ENCODE peak calls at places on chromosomes 3 and 15, in nine cellular contexts. D is Calu3, K is tibial artery, S is cardiac muscle cell, G is endothelial cell, R is mesothelial cell of epicardium, P is OCI-LY7, Z is A549, H is Caco-2. C is an unnamed sample.

GRCh38 chr15:98560338-98560737 is 88.0 kb upstream of the IGF1R start:
- DNase-seq in G (no peak), P (no peak), S (no peak), D (no peak), K (no peak), Z (no peak), H (no peak), R (no peak), C (peak; percentile 32)

GRCh38 chr15:99909914-99910313 is 176.7 kb upstream of the LYSMD4 start:
- DNase-seq in D (no peak), H (peak; percentile 19), P (no peak), S (peak; percentile 75), K (no peak), R (no peak), Z (peak; percentile 52), G (no peak), C (no peak)

GRCh38 chr15:38145671-38146111 is 106.9 kb upstream of the SPRED1 start:
- DNase-seq in S (no peak), K (no peak), Z (no peak), D (no peak), H (no peak), P (no peak), G (no peak), R (no peak), C (no peak)

GRCh38 chr3:33668618-33669017 is 49.4 kb downstream of the CLASP2 start:
- DNase-seq in G (no peak), D (no peak), S (no peak), K (no peak), H (no peak), P (no peak), Z (no peak), R (no peak), C (no peak)

GRCh38 chr3:186985713-186986364 is 55.5 kb downstream of the ST6GAL1 start:
- DNase-seq in P (peak; percentile 75), Z (no peak), R (no peak), H (no peak), S (no peak), K (no peak), D (no peak), G (no peak), C (no peak)

GRCh38 chr3:151434151-151434890 is 26.5 kb downstream of the IGSF10 start:
- DNase-seq in H (no peak), K (no peak), Z (peak; percentile 77), R (no peak), P (no peak), D (peak; percentile 41), G (no peak), S (no peak), C (no peak)

GRCh38 chr15:60683156-60683555 is 204.2 kb upstream of the ICE2 start:
- DNase-seq in D (no peak), K (no peak), P (no peak), G (no peak), Z (no peak), S (no peak), R (no peak), H (no peak), C (no peak)

GRCh38 chr3:192915306-192915705 is 2.4 kb downstream of the MB21D2 start:
- DNase-seq in K (no peak), H (peak; percentile 54), R (no peak), D (peak; percentile 54), Z (peak; percentile 61), S (peak; percentile 41), P (peak; percentile 3), G (peak; percentile 10), C (no peak)

GRCh38 chr3:62186967-62187366 is 186.4 kb downstream of the FEZF2 start:
- DNase-seq in H (no peak), Z (no peak), G (peak; percentile 13), P (peak; percentile 14), K (no peak), D (no peak), R (no peak), S (peak; percentile 36), C (no peak)

GRCh38 chr3:174862101-174862500 is 3.0 kb downstream of the NAALADL2 start:
- DNase-seq in S (peak; percentile 4), Z (peak; percentile 32), P (no peak), G (no peak), K (no peak), H (peak; percentile 58), R (no peak), D (peak; percentile 80), C (no peak)
- TF ChIP-seq CTCF in S (no peak), Z (peak; percentile 18), P (no peak), G (no peak), K (no peak), H (peak; percentile 47), R (no peak), D (peak; percentile 81), C (no peak)

DNA sequence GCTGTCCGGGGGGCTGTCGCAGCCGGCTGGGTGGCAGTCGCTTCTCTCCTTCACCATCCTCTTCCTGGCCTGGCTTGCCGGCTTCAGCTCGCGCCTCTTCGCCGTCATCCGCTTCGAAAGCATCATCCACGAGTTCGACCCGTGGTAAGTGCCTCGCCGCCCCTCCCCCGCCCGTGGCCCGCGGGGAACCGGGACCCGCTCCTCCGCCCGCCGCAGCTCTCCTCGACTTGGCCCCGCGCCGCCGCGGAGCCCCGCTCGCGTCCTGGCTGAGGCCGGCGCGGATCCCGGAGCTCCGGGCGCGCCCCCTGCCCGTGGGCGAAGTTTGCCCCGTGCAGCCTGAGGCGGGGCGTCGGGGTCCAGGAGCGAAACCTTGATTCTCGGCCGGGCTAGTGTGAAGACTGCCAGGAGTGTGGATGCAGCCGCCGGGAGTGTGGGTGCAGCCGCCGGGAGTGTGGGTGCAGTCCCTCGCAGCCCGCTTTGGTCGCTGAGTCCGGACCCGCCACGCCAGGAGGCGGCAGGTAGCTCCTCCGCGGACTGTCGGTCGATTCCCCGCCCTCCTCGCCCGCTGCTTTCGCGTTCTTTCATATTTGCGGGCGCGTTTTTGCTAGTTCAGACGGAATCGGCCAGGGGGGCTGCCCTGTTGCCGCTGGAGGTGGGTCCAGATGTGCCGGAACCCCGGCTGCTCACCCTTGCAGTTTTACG is 595 bp downstream of the STT3B start:
- DNase-seq in S (peak; percentile 60), P (peak; percentile 67), Z (peak; percentile 29), K (peak; percentile 82), D (peak; percentile 44), G (peak; percentile 48), H (peak; percentile 59), R (peak; percentile 36), C (peak; percentile 77)
- TF ChIP-seq CTCF in S (peak; percentile 20), P (peak; percentile 62), Z (no peak), K (no peak), D (no peak), G (no peak), H (peak; percentile 17), R (no peak), C (peak; percentile 50)

GRCh38 chr3:99499235-99499798 is 139.1 kb upstream of the COL8A1 start:
- DNase-seq in G (peak; percentile 49), D (peak; percentile 56), Z (peak; percentile 37), R (no peak), S (peak; percentile 57), P (peak; percentile 15), K (peak; percentile 78), H (peak; percentile 50), C (no peak)
- TF ChIP-seq CTCF in G (peak; percentile 72), D (peak; percentile 25), Z (peak; percentile 64), R (peak; percentile 68), S (peak; percentile 87), P (peak; percentile 77), K (peak; percentile 57), H (peak; percentile 86), C (peak; percentile 83)

GRCh38 chr3:132174500-132174899 is 139.7 kb upstream of the CPNE4 start:
- DNase-seq in H (no peak), D (no peak), K (no peak), P (no peak), G (no peak), S (no peak), Z (peak; percentile 22), R (no peak), C (no peak)

GRCh38 chr3:132183811-132184210 is 133.4 kb upstream of the ACP3 start:
- DNase-seq in S (no peak), G (no peak), K (no peak), D (no peak), H (no peak), Z (no peak), R (no peak), P (no peak), C (no peak)

DNA sequence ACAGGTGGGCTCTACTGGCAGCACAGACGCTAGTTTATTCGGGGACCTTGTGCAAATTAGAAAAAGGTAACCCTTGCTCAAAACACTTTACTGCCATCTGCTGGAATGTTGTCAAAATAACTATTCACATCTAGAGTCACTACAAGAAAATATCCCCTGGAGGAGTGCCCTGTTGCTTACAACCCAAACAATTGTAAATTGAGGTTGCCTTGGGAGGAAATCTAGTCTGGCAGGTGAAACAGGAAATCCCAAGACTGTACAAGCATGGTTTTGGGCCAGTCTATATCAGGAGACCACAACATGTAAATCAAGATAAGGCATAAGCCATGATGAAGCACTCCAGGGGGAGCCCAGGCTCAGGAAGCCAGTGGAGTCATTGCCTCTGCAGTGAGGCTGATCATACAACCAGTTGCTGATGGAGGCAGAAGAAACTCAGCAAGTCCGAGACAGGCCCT is 136.8 kb upstream of the ACP3 start:
- DNase-seq in D (peak; percentile 74), Z (peak; percentile 65), P (peak; percentile 58), H (peak; percentile 41), K (no peak), G (peak; percentile 31), R (no peak), S (peak; percentile 74), C (no peak)
- TF ChIP-seq CTCF in D (peak; percentile 89), Z (peak; percentile 81), P (peak; percentile 79), H (peak; percentile 55), K (peak; percentile 29), G (peak; percentile 57), R (no peak), S (peak; percentile 61), C (peak; percentile 74)

GRCh38 chr3:14606663-14607339 is 44.8 kb upstream of the CCDC174 start:
- DNase-seq in R (no peak), H (no peak), K (peak; percentile 19), D (no peak), P (no peak), S (no peak), Z (no peak), G (no peak), C (no peak)

GRCh38 chr3:14605070-14605469 is 46.5 kb upstream of the CCDC174 start:
- DNase-seq in P (no peak), R (no peak), Z (peak; percentile 56), G (no peak), K (peak; percentile 32), S (no peak), H (no peak), D (peak; percentile 11), C (no peak)

GRCh38 chr3:14602804-14603644 is 48.5 kb upstream of the CCDC174 start:
- DNase-seq in D (peak; percentile 6), S (peak; percentile 54), H (peak; percentile 59), R (no peak), P (no peak), K (peak; percentile 17), G (peak; percentile 47), Z (no peak), C (no peak)

GRCh38 chr3:14605744-14606143 is 45.8 kb upstream of the CCDC174 start:
- DNase-seq in H (peak; percentile 25), S (no peak), Z (no peak), D (no peak), P (no peak), R (no peak), K (no peak), G (no peak), C (no peak)

DNA sequence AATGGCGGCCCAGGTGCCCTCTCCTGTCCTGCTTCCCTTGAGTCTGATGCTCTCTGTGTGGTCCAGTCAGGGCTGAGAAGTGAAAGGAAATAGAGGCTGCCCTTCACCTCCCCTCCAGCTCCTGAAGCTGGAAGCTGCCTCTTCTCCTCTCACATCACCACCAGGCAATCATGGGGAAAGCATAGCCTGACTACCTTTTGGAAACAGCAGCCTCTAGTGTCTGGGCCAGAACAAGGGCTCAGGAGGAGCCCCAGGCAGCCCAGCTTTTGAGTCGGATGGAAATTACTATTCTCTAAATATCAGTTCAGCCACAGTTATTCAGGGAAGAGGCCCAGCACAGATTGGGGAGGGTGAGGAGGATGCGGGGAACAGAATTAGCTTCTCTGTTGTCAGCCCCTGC is 43.3 kb upstream of the CCDC174 start:
- DNase-seq in D (no peak), G (no peak), S (no peak), K (peak; percentile 38), Z (no peak), R (no peak), P (no peak), H (no peak), C (no peak)
- TF ChIP-seq CTCF in D (no peak), G (no peak), S (no peak), K (no peak), Z (peak; percentile 21), R (no peak), P (peak; percentile 16), H (peak; percentile 28), C (no peak)

C was measured in type B pancreatic cell.